ENCODE peak calls at places on chromosomes 5 and 9, in seven cellular contexts. Q is mammary epithelial cell, P is heart right ventricle, D is sigmoid colon, N is K562, F is PC-9, Z is ascending aorta. Y is an unnamed sample. For H3K27me3 and H3K4me1, the result is how much of the 10 kb centered on the place peaks cover.

GRCh38 chr9:27505744-27506161 is 18.3 kb upstream of the IFNK start:
- DNase-seq in Q (peak), F (peak), D (no peak), P (no peak), N (no peak), Z (no peak), Y (no peak)

GRCh38 chr9:123399803-123400378 is 43.9 kb downstream of the CRB2 start:
- DNase-seq in F (no peak), D (no peak), Z (no peak), Q (no peak), P (no peak), N (peak), Y (peak)

GRCh38 chr5:15737882-15738677 is 238.1 kb downstream of the FBXL7 start:
- DNase-seq in Q (no peak), Z (no peak), D (no peak), P (peak), N (no peak), F (no peak), Y (no peak)

GRCh38 chr5:59628062-59628828 is 265.3 kb downstream of the PDE4D start:
- DNase-seq in P (no peak), D (no peak), Z (no peak), Q (no peak), F (no peak), N (no peak), Y (no peak)

GRCh38 chr5:10279328-10279727 is 28.4 kb downstream of the CMBL start:
- DNase-seq in Z (no peak), P (no peak), N (no peak), Q (no peak), D (no peak), F (no peak), Y (no peak)

GRCh38 chr9:88979021-88979420 is 12.2 kb upstream of the S1PR3 start:
- DNase-seq in Z (peak), P (no peak), N (no peak), F (no peak), Q (no peak), D (no peak), Y (no peak)

GRCh38 chr5:170469414-170469813 is 34.4 kb upstream of the KCNIP1 start:
- DNase-seq in Z (no peak), F (no peak), D (no peak), N (no peak), P (no peak), Q (no peak), Y (no peak)

GRCh38 chr5:94693845-94694370 is 75.4 kb downstream of the SLF1 start:
- DNase-seq in D (no peak), P (no peak), F (no peak), N (no peak), Q (no peak), Z (no peak), Y (no peak)

GRCh38 chr5:14213813-14214585 is 70.9 kb downstream of the TRIO start:
- DNase-seq in N (no peak), Z (no peak), F (no peak), P (no peak), Q (no peak), D (no peak), Y (no peak)

GRCh38 chr9:2816476-2817141 is 27.3 kb downstream of the PUM3 start:
- DNase-seq in D (peak), P (peak), Q (no peak), Z (peak), N (no peak), F (no peak), Y (no peak)

GRCh38 chr5:35956429-35956828 is 18.0 kb upstream of the CAPSL start:
- DNase-seq in Z (no peak), N (no peak), P (no peak), Q (peak), D (no peak), F (no peak), Y (no peak)

GRCh38 chr9:110031511-110032173 is 176.3 kb downstream of the C9orf152 start:
- DNase-seq in Q (peak), Z (no peak), P (no peak), F (no peak), N (no peak), D (no peak), Y (no peak)

GRCh38 chr5:2139478-2139877 is 256.8 kb upstream of the IRX4 start:
- DNase-seq in D (no peak), N (no peak), P (no peak), Z (peak), F (no peak), Q (no peak), Y (no peak)

GRCh38 chr9:133403766-133404439 is 13.9 kb downstream of the REXO4 start:
- DNase-seq in F (peak), Z (no peak), N (peak), Q (peak), P (no peak), D (no peak), Y (peak)

GRCh38 chr5:139958749-139959148 is 84.3 kb downstream of the NRG2 start:
- DNase-seq in Z (no peak), Q (no peak), N (no peak), D (no peak), P (no peak), F (peak), Y (no peak)
- H3K27me3 ChIP-seq in Z (under half), Q (under half), N (under half), D (under half), P (under half), F (under half), Y (under half)

GRCh38 chr5:117588611-117589010 is 1014.0 kb upstream of the SEMA6A start:
- DNase-seq in Z (no peak), P (no peak), D (no peak), Q (no peak), F (no peak), N (no peak), Y (no peak)
- H3K4me1 ChIP-seq in Z (under half), P (under half), D (under half), Q (under half), F (under half), N (under half), Y (under half)

GRCh38 chr9:126722252-126722921 is 82.5 kb upstream of the ZBTB43 start:
- DNase-seq in P (peak), D (peak), Z (peak), N (peak), Q (peak), F (peak), Y (peak)

GRCh38 chr9:126721531-126722098 is 83.2 kb upstream of the ZBTB43 start:
- DNase-seq in Z (no peak), D (no peak), P (no peak), N (no peak), F (no peak), Q (no peak), Y (no peak)

GRCh38 chr9:126723807-126724172 is 81.0 kb upstream of the ZBTB43 start:
- DNase-seq in P (no peak), N (no peak), Q (no peak), Z (no peak), F (no peak), D (no peak), Y (peak)

GRCh38 chr9:126722922-126723806 is 81.7 kb upstream of the ZBTB43 start:
- DNase-seq in Q (no peak), N (peak), D (peak), F (no peak), P (no peak), Z (no peak), Y (peak)

DNA sequence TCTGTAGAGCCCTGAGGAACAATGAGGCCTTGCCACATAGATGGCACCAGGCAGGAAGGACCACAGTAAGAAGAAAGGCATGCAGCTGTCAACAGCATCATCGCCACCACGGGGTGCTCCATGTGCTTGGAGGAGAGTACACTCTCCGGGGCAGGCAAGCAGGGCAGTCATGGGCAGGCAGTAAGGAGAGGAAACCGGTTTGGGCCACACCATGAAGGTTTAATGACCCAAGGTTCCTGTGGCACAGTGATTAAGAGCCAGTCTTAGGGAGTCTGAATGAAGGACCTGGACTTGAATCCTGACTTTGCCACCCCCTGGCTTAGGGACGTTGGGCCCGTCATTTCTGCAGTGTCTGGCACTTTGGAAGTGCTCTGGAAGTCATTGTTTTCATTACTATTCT is 80.6 kb upstream of the ZBTB43 start:
- DNase-seq in D (no peak), P (no peak), N (no peak), Q (no peak), Z (no peak), F (no peak), Y (no peak)
- H3K27me3 ChIP-seq in D (under half), P (under half), N (under half), Q (under half), Z (under half), F (under half), Y (under half)

DNA sequence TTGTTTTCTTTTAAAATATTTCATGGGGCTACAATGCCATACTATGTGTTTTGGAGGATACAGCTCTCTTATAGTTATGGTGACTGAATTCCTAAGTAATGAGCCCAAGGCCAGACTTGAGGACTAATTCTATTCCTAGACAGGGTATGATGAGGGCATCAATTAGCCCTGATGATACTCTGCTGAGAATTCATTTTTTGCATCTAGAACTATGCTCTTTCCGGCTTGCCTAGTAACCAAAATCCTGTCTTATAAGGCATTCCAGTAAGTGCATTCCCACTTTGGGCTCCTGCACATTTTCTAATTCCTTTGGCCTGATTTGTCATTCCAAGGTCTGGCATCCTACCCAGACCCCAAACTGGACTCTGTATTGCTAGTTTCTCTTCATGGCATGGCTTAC is 62.4 kb downstream of the MAT2B start:
- DNase-seq in F (no peak), Z (no peak), N (no peak), Q (no peak), D (no peak), P (no peak), Y (no peak)
- H3K4me1 ChIP-seq in F (under half), Z (under half), N (under half), Q (under half), D (under half), P (under half), Y (under half)

GRCh38 chr9:97928968-97929604 is 6.8 kb upstream of the TRMO start:
- DNase-seq in F (no peak), P (no peak), Q (no peak), N (no peak), Z (no peak), D (no peak), Y (no peak)
- H3K27me3 ChIP-seq in F (under half), P (under half), Q (under half), N (under half), Z (under half), D (under half), Y (half or more)

Y was measured in BE2C.